ENCODE peak calls at places on chromosome 20, in nine cellular contexts. Q is IMR-90; Z is H4; U is activated CD8-positive, alpha-beta T cell treated with anti-CD3 and anti-CD28 coated beads for 36 hours; W is hepatocyte; D is B cell; S is A172; O is effector CD4-positive, alpha-beta T cell; M is NT2/D1. P is an unnamed sample.

GRCh38 chr20:8524716-8525343 is 392.8 kb downstream of the PLCB1 start:
- DNase-seq in O (no peak), D (no peak), S (no peak), M (no peak), Q (no peak), Z (no peak), U (no peak), W (no peak), P (no peak)

GRCh38 chr20:63973636-63974401 is 4.1 kb upstream of the ZNF512B start:
- DNase-seq in Z (peak; percentile 74), S (peak; percentile 80), O (peak; percentile 78), Q (peak; percentile 79), U (peak; percentile 77), M (peak; percentile 66), W (peak; percentile 95), D (peak; percentile 92), P (peak; percentile 72)

GRCh38 chr20:4056880-4057279 is 41.5 kb upstream of the RNF24 start:
- DNase-seq in U (no peak), D (no peak), M (no peak), W (no peak), Z (no peak), S (no peak), O (no peak), Q (no peak), P (no peak)

GRCh38 chr20:56788041-56788670 is 159.1 kb downstream of the TFAP2C start:
- DNase-seq in Z (peak; percentile 97), U (no peak), S (peak; percentile 98), D (no peak), W (peak; percentile 67), Q (peak; percentile 95), M (no peak), O (no peak), P (no peak)

GRCh38 chr20:47252879-47253307 is 103.6 kb downstream of the ZMYND8 start:
- DNase-seq in D (no peak), S (no peak), U (no peak), Z (no peak), M (no peak), W (no peak), Q (no peak), O (no peak), P (no peak)

GRCh38 chr20:5614506-5614905 is 135.7 kb upstream of the SHLD1 start:
- DNase-seq in Z (no peak), D (no peak), M (no peak), W (no peak), Q (no peak), U (no peak), S (no peak), O (no peak), P (no peak)

GRCh38 chr20:33783256-33783655 is 27.9 kb upstream of the CHMP4B start:
- DNase-seq in D (no peak), O (no peak), Q (no peak), S (no peak), Z (no peak), M (no peak), U (no peak), W (no peak), P (no peak)

GRCh38 chr20:62845818-62846527 is 15.6 kb downstream of the TCFL5 start:
- DNase-seq in Z (no peak), D (no peak), S (no peak), W (no peak), U (no peak), Q (peak; percentile 55), M (no peak), O (no peak), P (no peak)

P was measured in Peyer's patch.